ENCODE peak calls at places on chromosomes 7 and 10, in ten cellular contexts. I is stimulated activated CD4-positive, alpha-beta T cell treated with anti-CD3 and anti-CD28 coated beads, Interleukin-2, amount 100 ng/mL, for 48 hours; X is neural progenitor cell; N is activated T-helper 2 cell treated with anti-CD3 and anti-CD28 coated beads, Interferon-gamma antibody, Interleukin-2, Interleukin-4, amounts not matched to agents 10 μg/mL and 5 μg/mL and 100 μg/mL, durations not matched to agents 14 hours and 24 hours and 36 hours; E is germinal center; M is Right ventricle myocardium inferior; P is CD4-positive, alpha-beta T cell; C is hypothalamus; T is fibroblast of the aortic adventitia; G is GM19239. R is an unnamed sample.

GRCh38 chr10:71734797-71735196 is 15.2 kb upstream of the C10orf105 start:
- DNase-seq in X (no peak), C (no peak), N (no peak), T (no peak), I (no peak), G (no peak), P (no peak), E (no peak), M (peak), R (no peak)

GRCh38 chr7:158080899-158081445 is 506.7 kb downstream of the PTPRN2 start:
- DNase-seq in X (no peak), P (no peak), T (no peak), C (no peak), I (no peak), E (no peak), G (no peak), N (no peak), M (no peak), R (no peak)

GRCh38 chr10:5855979-5856700 is 33.6 kb downstream of the ANKRD16 start:
- DNase-seq in X (no peak), E (no peak), T (no peak), M (no peak), I (no peak), N (no peak), G (no peak), P (no peak), C (no peak), R (no peak)

GRCh38 chr7:88789480-88790064 is 6.0 kb downstream of the TEX47 start:
- DNase-seq in P (no peak), I (no peak), E (peak), M (no peak), T (peak), G (no peak), N (no peak), C (no peak), X (peak), R (peak)

GRCh38 chr7:27031289-27032172 is 64.3 kb downstream of the HOXA1 start:
- DNase-seq in G (no peak), E (peak), X (no peak), I (no peak), C (no peak), P (no peak), N (no peak), T (peak), M (no peak), R (peak)

GRCh38 chr10:52952391-52953079 is 180.0 kb upstream of the MBL2 start:
- DNase-seq in T (no peak), P (no peak), C (no peak), X (no peak), I (no peak), N (no peak), M (no peak), G (no peak), E (no peak), R (peak)

GRCh38 chr7:100719523-100720319 is 547 bp upstream of the EPO start:
- DNase-seq in E (no peak), T (peak), G (no peak), P (no peak), N (no peak), I (no peak), M (no peak), X (no peak), C (no peak), R (peak)

GRCh38 chr10:124243702-124244121 is 150.3 kb upstream of the CHST15 start:
- DNase-seq in M (no peak), X (no peak), P (no peak), N (no peak), C (no peak), E (no peak), G (no peak), T (no peak), I (no peak), R (no peak)

GRCh38 chr10:230758-231157 is 95.5 kb downstream of the ZMYND11 start:
- DNase-seq in I (no peak), E (no peak), G (no peak), T (no peak), N (no peak), X (peak), C (no peak), P (no peak), M (no peak), R (peak)

GRCh38 chr7:107056728-107057473 is 12.4 kb downstream of the PRKAR2B start:
- DNase-seq in N (no peak), C (no peak), E (no peak), P (no peak), M (no peak), T (no peak), G (no peak), I (no peak), X (no peak), R (no peak)

GRCh38 chr10:5620223-5620721 is 46.1 kb downstream of the ASB13 start:
- DNase-seq in P (no peak), N (no peak), M (no peak), E (no peak), X (no peak), C (no peak), I (no peak), T (peak), G (no peak), R (peak)

GRCh38 chr10:110965216-110965615 is 45.8 kb downstream of the SHOC2 start:
- DNase-seq in C (no peak), T (no peak), I (no peak), G (no peak), N (no peak), X (no peak), P (no peak), E (no peak), M (no peak), R (no peak)

GRCh38 chr7:24979470-24979862 is 512 bp downstream of the OSBPL3 start:
- DNase-seq in P (peak), C (no peak), T (no peak), M (peak), N (peak), G (peak), I (peak), E (peak), X (no peak), R (no peak)

GRCh38 chr7:81404669-81405068 is 365.2 kb downstream of the HGF start:
- DNase-seq in T (no peak), C (no peak), N (no peak), M (no peak), X (no peak), P (no peak), E (no peak), I (no peak), G (no peak), R (no peak)

GRCh38 chr10:110498087-110498981 is 627 bp downstream of the DUSP5 start:
- DNase-seq in I (peak), X (peak), N (peak), T (peak), P (peak), C (no peak), E (peak), G (no peak), M (peak), R (peak)

GRCh38 chr7:149624006-149624405 is 126.4 kb upstream of the ZNF746 start:
- DNase-seq in I (peak), G (no peak), C (no peak), M (no peak), E (peak), T (no peak), X (peak), N (peak), P (peak), R (peak)

GRCh38 chr10:34985823-34986222 is 104.3 kb downstream of the CUL2 start:
- DNase-seq in N (no peak), M (no peak), P (no peak), I (no peak), E (no peak), G (no peak), C (no peak), T (peak), X (peak), R (peak)

GRCh38 chr10:4670737-4671136 is 155.3 kb upstream of the AKR1E2 start:
- DNase-seq in P (no peak), X (no peak), I (no peak), M (no peak), C (no peak), N (no peak), T (peak), E (no peak), G (no peak), R (no peak)

GRCh38 chr10:69639291-69640195 is 9.5 kb downstream of the FAM241B start:
- DNase-seq in X (peak), M (no peak), E (peak), N (peak), P (peak), T (peak), I (peak), G (peak), C (peak), R (peak)

GRCh38 chr7:98000356-98000755 is 10.4 kb upstream of the OCM2 start:
- DNase-seq in X (no peak), N (no peak), T (no peak), G (no peak), C (no peak), P (no peak), M (no peak), I (no peak), E (no peak), R (no peak)

GRCh38 chr7:29274156-29275017 is 79.8 kb downstream of the CHN2 start:
- DNase-seq in I (no peak), G (no peak), T (peak), P (no peak), M (no peak), C (no peak), X (no peak), N (no peak), E (no peak), R (peak)

GRCh38 chr7:27958933-27959548 is 219.1 kb downstream of the TAX1BP1 start:
- DNase-seq in M (no peak), P (no peak), C (no peak), X (no peak), I (no peak), T (no peak), N (no peak), E (no peak), G (no peak), R (no peak)

GRCh38 chr10:71717756-71718065 is 1.9 kb downstream of the C10orf105 start:
- DNase-seq in G (no peak), C (no peak), X (no peak), P (no peak), I (no peak), E (no peak), M (no peak), T (peak), N (no peak), R (no peak)

GRCh38 chr10:111856631-111857030 is 326.9 kb downstream of the GPAM start:
- DNase-seq in C (no peak), X (peak), P (no peak), N (no peak), M (no peak), E (no peak), I (no peak), G (no peak), T (peak), R (no peak)

R was measured in fibroblast of lung.